ENCODE peak calls at places on chromosomes 2 and 18, in seven cellular contexts. I is transverse colon, U is pancreas, C is fibroblast of lung, X is ascending aorta, F is stomach, T is left ventricle myocardium inferior. L is an unnamed sample. For H3K4me1 and H3K9me3, the result is how much of the 10 kb centered on the place peaks cover.

GRCh38 chr18:61096231-61096630 is 237.0 kb upstream of the CDH20 start:
- DNase-seq in I (no peak), U (no peak), C (no peak), X (no peak), F (no peak), T (no peak), L (no peak)

GRCh38 chr18:55064760-55065159 is 105.5 kb upstream of the CCDC68 start:
- DNase-seq in I (no peak), U (no peak), C (no peak), X (no peak), F (no peak), T (no peak), L (no peak)

GRCh38 chr2:20624156-20624883 is 26.6 kb downstream of the HS1BP3 start:
- DNase-seq in I (no peak), U (no peak), C (no peak), X (peak), F (no peak), T (peak), L (no peak)

GRCh38 chr2:179422037-179422643 is 157.5 kb upstream of the SESTD1 start:
- DNase-seq in I (peak), U (peak), C (peak), X (peak), F (peak), T (peak), L (peak)

GRCh38 chr2:139293992-139294548 is 513.9 kb upstream of the NXPH2 start:
- DNase-seq in I (no peak), U (no peak), C (no peak), X (no peak), F (no peak), T (no peak), L (no peak)

GRCh38 chr2:103289101-103289725 is 527.4 kb downstream of the TMEM182 start:
- DNase-seq in I (no peak), U (no peak), C (no peak), X (no peak), F (no peak), T (no peak), L (no peak)

GRCh38 chr2:180657054-180657453 is 323.4 kb upstream of the UBE2E3 start:
- DNase-seq in I (no peak), U (no peak), C (no peak), X (no peak), F (no peak), T (no peak), L (no peak)

GRCh38 chr2:79040967-79041582 is 15.6 kb downstream of the REG3G start:
- DNase-seq in I (no peak), U (no peak), C (no peak), X (no peak), F (no peak), T (no peak), L (peak)

GRCh38 chr2:239081046-239081445 is 233.2 kb downstream of the TWIST2 start:
- DNase-seq in I (no peak), U (no peak), C (no peak), X (no peak), F (no peak), T (no peak), L (no peak)

GRCh38 chr2:176133366-176133765 is 3.9 kb downstream of the HOXD8 start:
- DNase-seq in I (no peak), U (no peak), C (no peak), X (no peak), F (no peak), T (no peak), L (no peak)

GRCh38 chr2:237323656-237324055 is 90.3 kb downstream of the COL6A3 start:
- DNase-seq in I (no peak), U (no peak), C (no peak), X (no peak), F (no peak), T (no peak), L (no peak)

GRCh38 chr2:34251578-34251977 is 652.5 kb upstream of the FAM98A start:
- DNase-seq in I (no peak), U (no peak), C (no peak), X (no peak), F (no peak), T (no peak), L (no peak)

GRCh38 chr2:69465513-69466456 is 28.6 kb upstream of the NFU1 start:
- DNase-seq in I (no peak), U (peak), C (no peak), X (peak), F (no peak), T (peak), L (no peak)

GRCh38 chr2:9247177-9247576 is 40.6 kb downstream of the ASAP2 start:
- DNase-seq in I (no peak), U (no peak), C (no peak), X (no peak), F (no peak), T (no peak), L (no peak)

GRCh38 chr2:121055088-121055487 is 229.9 kb downstream of the TFCP2L1 start:
- DNase-seq in I (no peak), U (no peak), C (no peak), X (no peak), F (no peak), T (no peak), L (no peak)

GRCh38 chr2:871175-871727 is 79.4 kb upstream of the SNTG2 start:
- DNase-seq in I (no peak), U (no peak), C (no peak), X (peak), F (peak), T (no peak), L (no peak)

GRCh38 chr2:870426-870825 is 80.2 kb upstream of the SNTG2 start:
- DNase-seq in I (no peak), U (no peak), C (no peak), X (peak), F (peak), T (no peak), L (no peak)

GRCh38 chr2:873027-873426 is 77.6 kb upstream of the SNTG2 start:
- DNase-seq in I (no peak), U (no peak), C (no peak), X (peak), F (peak), T (no peak), L (no peak)

GRCh38 chr2:873651-874580 is 76.7 kb upstream of the SNTG2 start:
- DNase-seq in I (no peak), U (no peak), C (no peak), X (peak), F (peak), T (no peak), L (no peak)

DNA sequence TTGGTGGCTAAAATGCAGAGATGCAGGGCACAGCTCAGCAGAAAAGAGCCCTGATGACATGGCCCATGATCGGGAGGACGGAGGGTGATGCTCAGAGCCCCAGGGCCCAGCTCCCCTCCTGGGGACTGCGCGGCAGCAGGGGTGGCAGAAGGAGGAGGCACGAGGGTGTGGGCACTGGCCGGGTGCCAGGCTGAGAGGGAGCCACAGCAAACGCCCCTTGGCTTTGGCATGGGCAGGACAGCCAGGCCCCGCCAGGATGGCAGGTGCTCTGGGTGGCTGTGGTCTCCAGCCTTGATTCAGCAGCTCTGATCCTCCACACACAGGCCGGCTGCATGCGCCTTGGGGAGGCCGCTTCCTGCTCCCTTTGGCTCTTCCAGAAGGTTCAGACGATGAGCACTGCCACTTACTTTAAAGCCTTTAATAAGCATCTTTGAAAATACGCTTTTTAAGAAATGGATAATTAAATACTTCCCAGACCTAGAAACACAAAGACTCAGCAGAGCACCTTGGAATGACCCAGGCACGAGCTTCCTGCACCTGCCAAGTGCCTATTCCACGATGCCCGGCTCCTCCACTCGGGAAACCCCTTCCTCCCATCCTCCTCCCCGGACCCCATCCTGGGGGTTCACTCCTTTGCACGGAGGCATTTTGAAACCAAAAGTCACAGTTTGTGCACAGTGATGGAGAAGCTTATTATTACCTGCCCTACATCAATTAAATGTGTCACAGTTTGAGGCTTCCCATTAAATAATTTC is 78.5 kb upstream of the SNTG2 start:
- DNase-seq in I (no peak), U (no peak), C (no peak), X (peak), F (peak), T (no peak), L (no peak)
- TF ChIP-seq CTCF in I (no peak), U (no peak), C (no peak), X (no peak), F (no peak), T (no peak), L (no peak)

GRCh38 chr2:149747456-149747855 is 159.9 kb upstream of the MMADHC start:
- DNase-seq in I (no peak), U (no peak), C (no peak), X (no peak), F (no peak), T (no peak), L (no peak)
- H3K4me1 ChIP-seq in I (under half), U (under half), C (under half), X (under half), F (under half), T (under half), L (under half)

DNA sequence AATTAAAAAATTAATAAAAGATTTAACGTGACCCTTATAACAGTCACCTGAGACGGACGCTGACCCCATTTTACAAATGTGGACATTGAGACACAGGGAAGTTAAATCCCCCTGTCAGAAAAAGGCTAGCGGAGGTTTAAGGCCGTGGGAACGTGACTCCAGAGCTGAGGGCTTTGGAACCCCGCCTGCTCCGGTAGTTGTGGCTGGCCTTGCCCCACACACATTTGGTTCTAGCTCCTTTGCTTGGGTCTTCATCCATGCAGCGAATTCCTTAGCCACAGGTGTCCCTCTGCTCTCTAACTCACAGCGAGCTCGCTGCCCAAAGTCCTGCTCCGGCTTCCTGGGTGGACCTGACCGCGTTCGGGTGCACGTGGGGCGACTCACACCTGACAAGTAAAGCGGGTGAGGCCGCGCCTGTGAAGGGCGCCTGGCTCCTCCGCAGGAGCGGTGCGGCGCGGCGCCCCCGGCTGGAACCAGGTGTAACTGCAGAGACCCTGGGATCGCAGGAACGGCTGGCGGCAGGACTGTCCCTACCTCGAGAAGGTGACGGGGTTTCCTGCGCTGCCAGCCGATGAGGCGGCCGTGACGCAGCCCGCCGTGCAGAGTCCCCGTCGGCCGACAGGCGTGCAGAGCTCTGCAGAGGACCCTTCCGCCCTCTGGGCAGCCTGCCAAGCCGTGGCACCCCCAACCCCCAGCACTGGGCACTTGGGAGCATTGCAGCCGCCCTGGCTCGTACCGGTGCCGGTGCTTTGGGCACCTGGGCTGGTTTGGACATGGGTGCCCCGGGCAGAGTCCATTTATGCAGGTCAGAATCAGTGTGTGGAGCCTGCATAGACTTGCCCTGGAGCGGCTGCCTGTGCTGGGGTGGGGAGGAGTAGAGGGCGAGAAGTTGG is 2.4 kb upstream of the PROC start:
- DNase-seq in I (peak), U (peak), C (no peak), X (peak), F (peak), T (peak), L (peak)
- H3K9me3 ChIP-seq in I (under half), U (under half), C (under half), X (under half), F (under half), T (under half), L (under half)

GRCh38 chr2:74459377-74460118 is 1.3 kb downstream of the WBP1 start:
- DNase-seq in I (no peak), U (no peak), C (no peak), X (no peak), F (no peak), T (no peak), L (no peak)

GRCh38 chr2:74458957-74459290 is 686 bp downstream of the WBP1 start:
- DNase-seq in I (no peak), U (no peak), C (peak), X (no peak), F (no peak), T (no peak), L (no peak)

GRCh38 chr2:74462054-74462785 is 3.0 kb downstream of the MOGS start:
- DNase-seq in I (no peak), U (no peak), C (no peak), X (no peak), F (no peak), T (no peak), L (no peak)

GRCh38 chr2:74462786-74463105 is 2.4 kb downstream of the MOGS start:
- DNase-seq in I (no peak), U (no peak), C (no peak), X (no peak), F (no peak), T (no peak), L (no peak)

GRCh38 chr2:74461187-74462053 is 3.2 kb downstream of the WBP1 start:
- DNase-seq in I (no peak), U (no peak), C (no peak), X (no peak), F (no peak), T (no peak), L (peak)
- TF ChIP-seq CTCF in I (no peak), U (no peak), C (peak), X (no peak), F (no peak), T (no peak), L (peak)

GRCh38 chr2:37561615-37562569 is 109.5 kb downstream of the CDC42EP3 start:
- DNase-seq in I (no peak), U (no peak), C (peak), X (no peak), F (no peak), T (no peak), L (peak)

GRCh38 chr2:37566517-37566961 is 104.9 kb downstream of the CDC42EP3 start:
- DNase-seq in I (no peak), U (no peak), C (peak), X (peak), F (no peak), T (no peak), L (no peak)

GRCh38 chr2:37564356-37564755 is 107.1 kb downstream of the CDC42EP3 start:
- DNase-seq in I (no peak), U (no peak), C (no peak), X (no peak), F (no peak), T (no peak), L (no peak)

GRCh38 chr2:37560863-37561614 is 110.4 kb downstream of the CDC42EP3 start:
- DNase-seq in I (no peak), U (no peak), C (peak), X (no peak), F (no peak), T (no peak), L (no peak)

GRCh38 chr2:37563375-37564011 is 107.9 kb downstream of the CDC42EP3 start:
- DNase-seq in I (no peak), U (no peak), C (no peak), X (no peak), F (no peak), T (no peak), L (no peak)
- H3K4me1 ChIP-seq in I (under half), U (under half), C (under half), X (under half), F (under half), T (under half), L (under half)

GRCh38 chr18:78893396-78894305 is 86.0 kb upstream of the SALL3 start:
- DNase-seq in I (no peak), U (no peak), C (no peak), X (no peak), F (no peak), T (no peak), L (no peak)
- H3K9me3 ChIP-seq in I (under half), U (under half), C (under half), X (under half), F (under half), T (under half), L (under half)

L was measured in Caco-2.